ENCODE peak calls at places on chromosomes 13 and 19, in ten cellular contexts. W is brain microvascular endothelial cell; N is CD8-positive, alpha-beta T cell; L is effector memory CD4-positive, alpha-beta T cell; H is neural progenitor cell; D is cardiac muscle cell; O is CD8-positive, alpha-beta memory T cell; M is mesendoderm; T is colonic mucosa; B is keratinocyte. Y is an unnamed sample.

GRCh38 chr13:27034678-27035111 is 136.9 kb downstream of the USP12 start:
- DNase-seq in W (no peak), N (no peak), L (no peak), H (peak), D (peak), O (no peak), M (peak), T (no peak), B (no peak), Y (no peak)

GRCh38 chr19:42284641-42285341 is 15.7 kb downstream of the CIC start:
- DNase-seq in W (no peak), N (no peak), L (no peak), H (peak), D (peak), O (no peak), M (peak), T (no peak), B (no peak), Y (no peak)

GRCh38 chr19:6417713-6418561 is 6.7 kb downstream of the KHSRP start:
- DNase-seq in W (no peak), N (no peak), L (no peak), H (peak), D (no peak), O (no peak), M (peak), T (no peak), B (no peak), Y (no peak)

GRCh38 chr19:40633207-40633606 is 32.0 kb downstream of the LTBP4 start:
- DNase-seq in W (peak), N (no peak), L (no peak), H (no peak), D (no peak), O (no peak), M (no peak), T (no peak), B (no peak), Y (no peak)

GRCh38 chr13:46961719-46962118 is 64.9 kb upstream of the HTR2A start:
- DNase-seq in W (peak), N (no peak), L (no peak), H (no peak), D (no peak), O (no peak), M (peak), T (no peak), B (no peak), Y (peak)

GRCh38 chr19:10419646-10420443 is 493 bp upstream of the PDE4A start:
- DNase-seq in W (peak), N (peak), L (no peak), H (peak), D (peak), O (no peak), M (peak), T (no peak), B (no peak), Y (no peak)

GRCh38 chr13:113817860-113818691 is 45.8 kb downstream of the GAS6 start:
- DNase-seq in W (no peak), N (no peak), L (no peak), H (no peak), D (no peak), O (no peak), M (no peak), T (no peak), B (no peak), Y (no peak)

GRCh38 chr13:34246511-34246910 is 428.6 kb downstream of the RFC3 start:
- DNase-seq in W (peak), N (no peak), L (no peak), H (no peak), D (no peak), O (no peak), M (no peak), T (no peak), B (no peak), Y (no peak)

GRCh38 chr13:21106089-21106488 is 44.7 kb upstream of the LATS2 start:
- DNase-seq in W (peak), N (no peak), L (no peak), H (no peak), D (no peak), O (no peak), M (no peak), T (no peak), B (no peak), Y (no peak)

GRCh38 chr13:114339779-114340534 is 25.7 kb downstream of the CHAMP1 start:
- DNase-seq in W (no peak), N (peak), L (peak), H (no peak), D (no peak), O (peak), M (no peak), T (peak), B (no peak), Y (no peak)

GRCh38 chr13:40031031-40031430 is 375.6 kb downstream of the COG6 start:
- DNase-seq in W (peak), N (no peak), L (no peak), H (no peak), D (no peak), O (no peak), M (peak), T (no peak), B (no peak), Y (no peak)

GRCh38 chr13:99228737-99229691 is 28.4 kb downstream of the UBAC2 start:
- DNase-seq in W (peak), N (no peak), L (no peak), H (no peak), D (no peak), O (no peak), M (no peak), T (no peak), B (peak), Y (peak)

GRCh38 chr19:14474827-14475226 is 327 bp downstream of the PTGER1 start:
- DNase-seq in W (no peak), N (no peak), L (no peak), H (no peak), D (no peak), O (no peak), M (no peak), T (no peak), B (no peak), Y (no peak)
- H3K27ac ChIP-seq in W (no peak), N (no peak), L (no peak), H (no peak), D (no peak), O (no peak), M (no peak), T (no peak), B (no peak), Y (peak)

GRCh38 chr19:46977548-46977947 is 42.1 kb upstream of the NPAS1 start:
- DNase-seq in W (no peak), N (no peak), L (no peak), H (no peak), D (no peak), O (no peak), M (no peak), T (no peak), B (no peak), Y (no peak)
- H3K27ac ChIP-seq in W (peak), N (no peak), L (no peak), H (peak), D (peak), O (no peak), M (no peak), T (no peak), B (no peak), Y (no peak)

GRCh38 chr19:3186891-3187661 is 1.3 kb downstream of the NCLN start:
- DNase-seq in W (no peak), N (no peak), L (no peak), H (no peak), D (no peak), O (no peak), M (no peak), T (no peak), B (no peak), Y (no peak)
- H3K27ac ChIP-seq in W (peak), N (no peak), L (no peak), H (no peak), D (no peak), O (peak), M (no peak), T (peak), B (peak), Y (peak)

GRCh38 chr19:4710281-4710600 is 13.4 kb downstream of the DPP9 start:
- DNase-seq in W (no peak), N (no peak), L (no peak), H (no peak), D (no peak), O (no peak), M (no peak), T (no peak), B (no peak), Y (no peak)
- H3K27ac ChIP-seq in W (no peak), N (no peak), L (no peak), H (no peak), D (no peak), O (no peak), M (no peak), T (no peak), B (no peak), Y (peak)

GRCh38 chr13:80339578-80339840 is 1.4 kb downstream of the SPRY2 start:
- DNase-seq in W (peak), N (no peak), L (no peak), H (peak), D (no peak), O (no peak), M (peak), T (peak), B (no peak), Y (no peak)

GRCh38 chr13:80338781-80339577 is 1.9 kb downstream of the SPRY2 start:
- DNase-seq in W (peak), N (no peak), L (no peak), H (peak), D (peak), O (no peak), M (peak), T (peak), B (no peak), Y (no peak)

GRCh38 chr13:80337706-80338105 is 3.2 kb downstream of the SPRY2 start:
- DNase-seq in W (no peak), N (no peak), L (no peak), H (no peak), D (no peak), O (no peak), M (no peak), T (no peak), B (no peak), Y (no peak)

GRCh38 chr13:80336335-80336734 is 4.6 kb downstream of the SPRY2 start:
- DNase-seq in W (no peak), N (no peak), L (no peak), H (no peak), D (no peak), O (no peak), M (no peak), T (no peak), B (no peak), Y (no peak)

GRCh38 chr13:80337011-80337688 is 3.8 kb downstream of the SPRY2 start:
- DNase-seq in W (no peak), N (no peak), L (no peak), H (no peak), D (no peak), O (no peak), M (no peak), T (peak), B (no peak), Y (no peak)
- H3K27ac ChIP-seq in W (no peak), N (no peak), L (no peak), H (no peak), D (peak), O (no peak), M (no peak), T (peak), B (peak), Y (peak)

GRCh38 chr13:50149932-50150331 is 134.7 kb downstream of the KCNRG start:
- DNase-seq in W (no peak), N (no peak), L (no peak), H (no peak), D (peak), O (no peak), M (no peak), T (no peak), B (no peak), Y (no peak)
- H3K27ac ChIP-seq in W (no peak), N (no peak), L (no peak), H (no peak), D (no peak), O (no peak), M (no peak), T (no peak), B (no peak), Y (no peak)

GRCh38 chr13:30565658-30566057 is 52.1 kb upstream of the USPL1 start:
- DNase-seq in W (no peak), N (no peak), L (no peak), H (no peak), D (no peak), O (no peak), M (no peak), T (no peak), B (no peak), Y (no peak)

GRCh38 chr13:30564489-30564888 is 53.2 kb upstream of the USPL1 start:
- DNase-seq in W (no peak), N (no peak), L (no peak), H (no peak), D (no peak), O (no peak), M (no peak), T (no peak), B (no peak), Y (no peak)

GRCh38 chr13:30572859-30573275 is 44.9 kb upstream of the USPL1 start:
- DNase-seq in W (peak), N (peak), L (no peak), H (no peak), D (peak), O (no peak), M (peak), T (no peak), B (no peak), Y (no peak)

GRCh38 chr13:30567072-30567471 is 50.6 kb upstream of the USPL1 start:
- DNase-seq in W (no peak), N (no peak), L (no peak), H (no peak), D (no peak), O (no peak), M (no peak), T (no peak), B (no peak), Y (no peak)

GRCh38 chr13:30569901-30570576 is 47.7 kb upstream of the USPL1 start:
- DNase-seq in W (peak), N (no peak), L (no peak), H (no peak), D (no peak), O (no peak), M (peak), T (peak), B (peak), Y (peak)
- H3K27ac ChIP-seq in W (peak), N (no peak), L (no peak), H (no peak), D (no peak), O (no peak), M (no peak), T (peak), B (peak), Y (peak)

DNA sequence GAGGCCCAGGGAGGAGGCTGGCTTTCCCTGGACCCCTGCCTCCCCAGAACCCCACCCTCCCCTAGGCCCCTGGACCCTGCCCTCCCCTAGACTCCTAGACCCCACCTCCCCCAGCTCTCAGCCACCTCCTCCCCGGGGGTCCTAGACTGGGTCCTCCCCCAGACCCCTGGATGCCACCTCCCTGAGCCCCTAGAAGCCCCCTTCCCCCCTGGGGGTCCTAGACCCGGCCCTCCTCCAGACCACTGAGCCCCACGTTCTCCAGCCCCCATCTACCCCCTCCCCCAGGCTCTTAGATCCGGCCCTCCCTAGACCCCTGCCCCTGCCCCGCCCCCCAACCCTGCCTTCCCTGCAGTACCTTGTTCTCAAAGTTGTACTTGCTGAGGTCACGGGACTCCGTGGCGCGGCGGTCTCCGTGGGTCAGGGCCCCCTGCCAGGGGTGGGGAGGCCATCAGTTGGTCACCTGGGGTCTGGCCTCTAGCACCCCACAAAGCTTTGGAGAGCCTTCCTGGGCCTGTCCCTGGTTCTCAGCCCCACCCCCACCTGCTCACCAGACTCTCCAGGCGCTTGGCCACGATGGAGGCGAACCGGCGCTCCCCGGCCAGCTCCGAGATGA is 8.0 kb downstream of the GPX4 start:
- DNase-seq in W (no peak), N (no peak), L (no peak), H (no peak), D (no peak), O (no peak), M (no peak), T (no peak), B (no peak), Y (no peak)
- H3K27ac ChIP-seq in W (no peak), N (no peak), L (peak), H (no peak), D (no peak), O (no peak), M (no peak), T (no peak), B (no peak), Y (no peak)

GRCh38 chr19:38211206-38211605 is 12.8 kb downstream of the DPF1 start:
- DNase-seq in W (no peak), N (no peak), L (no peak), H (peak), D (no peak), O (no peak), M (peak), T (no peak), B (no peak), Y (no peak)
- H3K27ac ChIP-seq in W (no peak), N (no peak), L (no peak), H (no peak), D (no peak), O (no peak), M (no peak), T (no peak), B (no peak), Y (no peak)

Y was measured in epithelial cell of prostate.